ENCODE peak calls at places on chromosome 19, in four cellular contexts. N, X, M and E are unnamed samples. For H3K27me3, the result is how much of the 10 kb centered on the place peaks cover.

GRCh38 chr19:40143612-40144011 is 47.6 kb upstream of the MAP3K10 start:
- DNase-seq in N (peak), X (no peak), M (no peak), E (no peak)

GRCh38 chr19:8731428-8732169 is 10.2 kb downstream of the OR2Z1 start:
- DNase-seq in N (no peak), X (no peak), M (no peak), E (no peak)

GRCh38 chr19:7535035-7535992 is at the start of gene PNPLA6:
- DNase-seq in N (peak), X (peak), M (peak), E (peak)

GRCh38 chr19:18379803-18380747 is 5.9 kb upstream of the GDF15 start:
- DNase-seq in N (peak), X (peak), M (peak), E (peak)

GRCh38 chr19:32530773-32531172 is 50.2 kb upstream of the PDCD5 start:
- DNase-seq in N (no peak), X (no peak), M (no peak), E (no peak)

GRCh38 chr19:1300744-1301490 is 15.2 kb downstream of the EFNA2 start:
- DNase-seq in N (no peak), X (no peak), M (no peak), E (no peak)

GRCh38 chr19:47144630-47145029 is 14.0 kb downstream of the SAE1 start:
- DNase-seq in N (no peak), X (no peak), M (no peak), E (no peak)

GRCh38 chr19:47765522-47766358 is 12.8 kb upstream of the SELENOW start:
- DNase-seq in N (peak), X (peak), M (no peak), E (peak)

GRCh38 chr19:52170304-52170703 is 1.1 kb downstream of the ZNF836 start:
- DNase-seq in N (no peak), X (no peak), M (no peak), E (no peak)

GRCh38 chr19:47241919-47242644 is 11.1 kb upstream of the BBC3 start:
- DNase-seq in N (no peak), X (no peak), M (no peak), E (no peak)

GRCh38 chr19:34493038-34493648 is 11.6 kb downstream of the WTIP start:
- DNase-seq in N (no peak), X (no peak), M (no peak), E (no peak)

GRCh38 chr19:41225238-41226052 is 6.4 kb downstream of the AXL start:
- DNase-seq in N (peak), X (peak), M (peak), E (peak)

GRCh38 chr19:51777570-51778460 is 16.8 kb downstream of the FPR2 start:
- DNase-seq in N (peak), X (peak), M (no peak), E (peak)

GRCh38 chr19:40798997-40799557 is at the start of gene EGLN2:
- DNase-seq in N (no peak), X (no peak), M (no peak), E (no peak)

GRCh38 chr19:21314676-21315075 is 14.5 kb downstream of the ZNF708 start:
- DNase-seq in N (no peak), X (peak), M (no peak), E (no peak)

GRCh38 chr19:7197760-7198696 is 96.2 kb downstream of the INSR start:
- DNase-seq in N (peak), X (peak), M (peak), E (peak)

GRCh38 chr19:8517551-8518442 is 3.8 kb upstream of the ZNF414 start:
- DNase-seq in N (no peak), X (no peak), M (no peak), E (no peak)

GRCh38 chr19:50932690-50933083 is 20.2 kb downstream of the KLK5 start:
- DNase-seq in N (no peak), X (no peak), M (no peak), E (peak)

GRCh38 chr19:55117063-55117635 is 288 bp downstream of the PPP1R12C start:
- DNase-seq in N (peak), X (no peak), M (no peak), E (no peak)

GRCh38 chr19:3135961-3136683 is at the start of gene GNA15:
- DNase-seq in N (peak), X (no peak), M (no peak), E (peak)
- H3K4me3 ChIP-seq in N (no peak), X (no peak), M (peak), E (peak)

DNA sequence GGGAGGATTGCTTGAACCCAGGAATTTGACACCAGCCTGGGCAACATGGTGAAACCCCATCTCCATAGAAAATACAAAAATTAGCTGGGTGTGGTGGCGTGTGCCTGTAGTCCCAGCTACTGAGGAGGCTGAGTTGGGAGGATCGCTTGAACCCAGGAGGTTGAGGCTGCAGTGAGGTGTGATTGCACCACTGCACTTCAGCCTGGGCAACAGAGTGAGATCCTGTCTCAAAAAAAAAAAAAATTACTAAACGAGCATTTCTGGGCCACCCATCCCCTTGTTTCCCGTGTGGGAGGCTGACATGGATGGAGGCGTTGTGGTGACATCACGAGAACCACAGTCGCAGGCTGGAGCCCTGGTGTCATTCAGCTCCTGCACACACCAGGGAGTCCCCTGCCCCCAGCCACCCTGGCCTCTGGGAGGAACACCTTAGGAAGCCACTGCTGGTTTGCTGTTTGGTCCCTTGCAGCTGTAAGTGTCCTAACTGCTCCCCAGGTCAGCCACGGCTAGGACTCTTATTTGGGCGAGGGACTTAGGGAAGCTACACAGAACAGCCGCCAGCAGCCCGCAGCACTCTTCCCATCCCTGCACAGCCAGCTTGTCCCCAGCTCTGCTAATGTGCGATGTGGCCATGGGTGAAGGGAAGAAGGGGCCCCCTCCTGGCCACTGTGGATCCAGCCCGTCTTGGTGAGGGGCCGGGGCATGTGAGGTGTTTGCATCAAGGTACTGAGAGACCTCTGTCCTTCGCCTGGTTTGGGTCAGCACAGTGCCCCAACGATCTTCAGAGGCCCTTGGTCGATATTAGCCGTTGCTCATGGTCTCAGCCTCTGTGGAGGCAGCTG is 12.7 kb downstream of the NKPD1 start:
- DNase-seq in N (no peak), X (no peak), M (no peak), E (no peak)
- TF ChIP-seq CTCF in N (no peak), X (no peak), M (no peak), E (no peak)

GRCh38 chr19:10874019-10874418 is 2.7 kb downstream of the CARM1 start:
- DNase-seq in N (peak), X (no peak), M (no peak), E (no peak)

GRCh38 chr19:10870955-10871603 is at the start of gene CARM1:
- DNase-seq in N (peak), X (peak), M (peak), E (peak)

GRCh38 chr19:10870501-10870954 is 825 bp upstream of the CARM1 start:
- DNase-seq in N (no peak), X (no peak), M (no peak), E (no peak)

GRCh38 chr19:10871711-10872550 is 578 bp downstream of the CARM1 start:
- DNase-seq in N (peak), X (no peak), M (no peak), E (no peak)

DNA sequence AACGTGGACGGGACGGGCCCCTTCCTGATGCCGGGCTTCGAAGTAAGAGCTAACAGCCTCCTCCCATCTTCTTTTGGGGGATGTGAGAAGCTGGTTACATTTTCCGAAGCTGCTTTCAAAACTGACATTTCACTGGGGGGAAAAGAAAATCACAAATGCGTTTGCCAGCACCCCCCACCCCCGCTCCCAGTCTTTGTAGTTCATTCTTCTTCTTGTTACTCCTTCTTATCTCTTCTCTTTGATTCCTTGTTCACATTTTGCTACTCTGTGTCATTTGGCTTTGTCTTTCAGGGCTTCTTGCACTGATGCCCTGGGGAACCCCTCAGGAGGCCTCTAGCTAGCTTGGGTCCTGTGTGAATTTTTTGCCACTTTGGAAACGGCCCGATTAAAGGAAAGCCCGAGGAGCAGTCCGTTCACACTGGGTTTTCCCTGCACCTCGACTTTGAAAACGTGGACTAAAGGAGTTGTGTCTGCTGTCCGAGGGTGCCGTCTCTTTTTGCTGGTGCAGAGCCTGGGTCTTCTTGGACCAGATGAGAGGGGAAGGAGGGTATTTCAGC is 1.3 kb downstream of the CARM1 start:
- DNase-seq in N (no peak), X (no peak), M (no peak), E (no peak)
- H3K27me3 ChIP-seq in N (under half), X (under half), M (under half), E (under half)

GRCh38 chr19:9836021-9836420 is 903 bp downstream of the PIN1 start:
- DNase-seq in N (no peak), X (peak), M (no peak), E (no peak)
- H3K4me3 ChIP-seq in N (peak), X (peak), M (peak), E (peak)

GRCh38 chr19:29119582-29119981 is 93.4 kb downstream of the UQCRFS1 start:
- DNase-seq in N (no peak), X (no peak), M (no peak), E (no peak)
- TF ChIP-seq CTCF in N (no peak), X (peak), M (no peak), E (no peak)

DNA sequence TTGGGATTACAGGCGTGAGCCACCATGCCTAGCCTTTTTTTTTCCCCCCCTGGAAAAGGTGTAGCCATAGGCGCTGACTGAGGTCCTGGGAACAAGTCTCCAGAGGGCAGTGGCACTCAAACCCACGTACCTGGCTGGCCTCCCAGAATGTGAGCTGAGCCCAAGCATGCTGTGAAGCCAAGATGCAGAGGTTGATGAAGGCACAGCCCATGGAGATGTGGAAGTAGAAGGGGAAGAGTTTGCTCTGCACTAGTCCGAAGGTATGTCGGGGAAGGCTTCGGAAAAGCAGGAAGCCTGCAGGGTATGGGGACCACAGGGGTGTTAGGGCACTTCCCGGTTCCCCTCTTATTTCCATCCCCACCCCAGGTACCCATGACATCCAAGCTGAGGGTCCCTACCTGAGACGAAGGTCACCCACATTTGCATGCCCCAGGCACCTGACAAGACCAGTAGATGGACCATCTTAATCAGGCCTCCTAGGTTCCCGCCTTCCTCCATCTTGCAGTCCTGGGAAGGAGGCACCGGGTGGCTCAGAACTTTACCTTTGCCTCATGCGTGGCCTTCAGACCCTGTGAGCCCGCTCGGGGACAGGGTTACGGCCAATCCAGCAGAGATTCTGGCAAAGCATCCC is 831 bp downstream of the TMEM205 start:
- DNase-seq in N (no peak), X (no peak), M (no peak), E (peak)
- H3K27me3 ChIP-seq in N (under half), X (under half), M (under half), E (under half)

DNA sequence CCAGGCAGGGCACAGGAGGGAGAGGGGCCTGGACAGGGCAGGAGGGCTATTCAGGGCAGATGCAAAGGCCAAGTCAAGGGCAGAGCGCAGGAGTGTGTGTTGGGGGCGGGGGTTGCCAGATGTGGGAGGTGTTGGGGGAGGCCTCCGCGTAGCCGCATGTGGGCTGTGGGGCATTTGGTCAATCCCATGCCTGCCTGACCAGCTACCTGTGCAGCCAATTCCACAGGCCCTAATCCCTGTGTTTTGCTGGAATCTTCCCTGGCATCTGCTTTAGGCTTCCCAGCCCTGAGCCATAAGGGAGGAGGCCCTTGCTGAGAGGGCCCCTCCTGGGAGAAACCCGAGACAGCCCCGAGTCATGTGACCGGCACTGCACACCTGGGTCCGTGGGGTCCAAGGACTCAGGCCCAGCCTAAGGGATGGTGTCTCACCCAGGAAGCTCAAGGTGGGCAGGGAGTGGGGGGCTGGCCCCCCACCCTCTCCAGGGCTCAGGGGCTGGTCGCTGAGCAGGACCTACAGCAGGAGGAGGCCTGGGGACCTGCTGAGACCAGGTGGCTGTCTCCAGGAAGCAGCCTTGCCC is 20.3 kb downstream of the RFX1 start:
- DNase-seq in N (no peak), X (no peak), M (no peak), E (no peak)
- H3K4me3 ChIP-seq in N (no peak), X (no peak), M (peak), E (no peak)

GRCh38 chr19:49746206-49746958 is 16.7 kb downstream of the TSKS start:
- DNase-seq in N (peak), X (no peak), M (no peak), E (no peak)
- TF ChIP-seq CTCF in N (no peak), X (no peak), M (no peak), E (no peak)

GRCh38 chr19:10421981-10422461 is 1.7 kb downstream of the PDE4A start:
- DNase-seq in N (no peak), X (no peak), M (no peak), E (no peak)

GRCh38 chr19:10419646-10420443 is 493 bp upstream of the PDE4A start:
- DNase-seq in N (no peak), X (peak), M (no peak), E (no peak)

GRCh38 chr19:10421240-10421948 is 1.1 kb downstream of the PDE4A start:
- DNase-seq in N (no peak), X (no peak), M (no peak), E (no peak)

GRCh38 chr19:10419200-10419645 is 1.1 kb upstream of the PDE4A start:
- DNase-seq in N (no peak), X (no peak), M (no peak), E (no peak)

DNA sequence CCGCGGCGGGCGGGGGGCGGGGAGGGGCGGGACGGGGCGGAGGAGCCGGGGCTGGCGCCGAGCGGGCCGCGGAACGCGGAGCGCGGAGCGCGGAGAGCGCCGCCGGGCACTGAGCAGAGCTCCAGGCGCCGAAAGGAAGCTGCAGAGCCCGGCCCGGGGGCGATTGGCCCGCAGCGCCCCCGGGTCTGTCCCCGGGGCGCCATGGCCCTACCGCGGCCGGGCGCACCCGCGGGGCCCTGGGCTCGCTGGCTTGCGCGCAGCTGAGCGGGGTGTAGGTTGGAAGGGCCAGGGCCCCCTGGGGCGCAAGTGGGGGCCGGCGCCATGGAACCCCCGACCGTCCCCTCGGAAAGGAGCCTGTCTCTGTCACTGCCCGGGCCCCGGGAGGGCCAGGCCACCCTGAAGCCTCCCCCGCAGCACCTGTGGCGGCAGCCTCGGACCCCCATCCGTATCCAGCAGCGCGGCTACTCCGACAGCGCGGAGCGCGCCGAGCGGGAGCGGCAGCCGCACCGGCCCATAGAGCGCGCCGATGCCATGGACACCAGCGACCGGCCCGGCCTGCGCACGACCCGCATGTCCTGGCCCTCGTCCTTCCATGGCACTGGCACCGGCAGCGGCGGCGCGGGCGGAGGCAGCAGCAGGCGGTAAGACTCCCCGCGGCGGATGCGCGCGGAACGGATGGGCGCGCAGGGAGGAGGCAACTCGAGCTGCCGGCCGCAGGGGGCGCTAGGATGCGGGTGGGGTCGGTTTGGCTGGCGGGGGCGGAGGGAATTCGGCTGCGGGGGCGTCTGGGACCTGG is at the start of gene PDE4A:
- DNase-seq in N (no peak), X (no peak), M (no peak), E (no peak)
- H3K27me3 ChIP-seq in N (half or more), X (under half), M (under half), E (under half)

DNA sequence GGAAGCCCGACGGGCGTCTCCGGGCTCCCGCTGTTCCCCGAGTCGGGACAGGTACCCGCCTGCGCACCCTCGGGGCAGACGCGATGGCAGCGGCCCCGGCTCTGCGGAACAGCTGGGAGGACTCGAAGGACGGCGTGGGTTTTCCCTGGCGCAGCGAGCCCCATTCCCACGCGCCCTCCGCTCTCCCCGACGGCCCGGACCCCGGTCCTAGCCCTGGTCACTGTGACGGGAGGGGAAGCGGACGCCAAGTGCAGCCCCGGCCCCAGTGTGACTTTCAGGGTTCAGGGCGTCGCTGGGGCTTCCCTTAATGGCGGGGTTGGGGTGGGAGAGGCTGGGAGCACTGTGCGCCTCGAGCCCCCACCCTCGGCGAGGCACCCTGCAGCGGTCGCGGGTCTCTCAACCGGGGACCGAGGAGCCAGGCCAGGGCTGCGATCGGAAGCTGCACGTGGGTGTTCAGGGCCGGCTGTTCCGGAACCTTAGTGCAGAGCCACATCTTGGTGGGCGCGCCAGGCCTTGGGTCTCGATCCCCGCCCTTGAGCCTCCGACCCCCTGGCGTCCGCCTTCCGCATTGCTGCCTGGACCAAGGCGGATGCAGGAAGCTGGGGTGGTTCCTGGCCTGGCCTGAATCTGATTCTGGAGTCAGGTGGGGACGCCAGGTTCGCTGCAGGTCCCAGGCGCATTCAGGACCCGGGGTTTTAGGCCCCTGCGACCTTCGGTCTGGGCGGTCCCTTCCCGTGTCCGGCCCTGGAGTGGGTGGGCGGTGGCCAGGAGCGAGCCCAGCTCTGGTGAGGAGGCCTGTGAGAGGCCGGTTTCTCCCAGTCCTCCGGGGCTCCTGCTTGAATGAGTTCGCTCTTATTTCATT is 3.5 kb downstream of the LGALS7B start:
- DNase-seq in N (peak), X (no peak), M (no peak), E (no peak)
- H3K4me3 ChIP-seq in N (no peak), X (no peak), M (peak), E (peak)